ENCODE peak calls at places on chromosomes 7 and 10, in four cellular contexts. R is AG04449, Y is HCT116, A is nephron progenitor cell. J is an unnamed sample.

GRCh38 chr7:3138992-3139391 is 95.3 kb upstream of the CARD11 start:
- DNase-seq in A (no peak), R (no peak), Y (no peak), J (no peak)

GRCh38 chr10:106680061-106680460 is 484.4 kb downstream of the SORCS1 start:
- DNase-seq in Y (no peak), A (no peak), R (no peak), J (no peak)

GRCh38 chr10:8696746-8697145 is 642.3 kb downstream of the GATA3 start:
- DNase-seq in R (no peak), Y (no peak), A (no peak), J (no peak)

GRCh38 chr10:71725998-71726672 is 6.6 kb upstream of the C10orf105 start:
- DNase-seq in R (no peak), A (peak; percentile 48), Y (no peak), J (peak; percentile 33)

GRCh38 chr7:150400779-150401423 is 21.8 kb downstream of the ZNF775 start:
- DNase-seq in R (no peak), Y (no peak), A (no peak), J (no peak)

GRCh38 chr10:13984647-13985155 is 346.0 kb downstream of the FRMD4A start:
- DNase-seq in A (no peak), Y (no peak), R (peak; percentile 79), J (no peak)

GRCh38 chr10:49781247-49781646 is 19.1 kb upstream of the OGDHL start:
- DNase-seq in A (no peak), Y (no peak), R (no peak), J (no peak)

GRCh38 chr10:17951868-17952371 is at the start of gene SLC39A12:
- DNase-seq in Y (no peak), A (no peak), R (peak; percentile 9), J (no peak)

GRCh38 chr10:43879162-43879561 is 230.5 kb upstream of the ZNF32 start:
- DNase-seq in Y (no peak), R (no peak), A (no peak), J (no peak)

DNA sequence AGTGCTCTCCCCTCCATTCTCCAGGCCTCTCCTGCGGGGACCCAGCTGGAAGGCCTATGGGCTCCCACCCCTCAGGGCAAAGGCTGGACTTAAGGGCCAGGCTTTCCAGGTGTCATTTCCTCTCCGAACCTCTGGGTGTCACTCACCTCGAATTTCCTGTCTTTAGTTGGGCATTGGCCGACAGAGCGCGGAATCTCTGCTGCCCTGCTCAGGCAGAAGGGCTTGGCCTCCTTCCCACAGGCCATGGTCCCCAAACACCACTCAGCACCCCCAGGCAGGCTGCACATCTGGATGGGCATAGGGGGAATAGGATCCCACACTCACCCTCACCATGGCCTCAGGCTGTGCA is 212.9 kb downstream of the CCSER2 start:
- DNase-seq in Y (no peak), R (no peak), A (no peak), J (no peak)
- TF ChIP-seq CTCF in Y (peak; percentile 49), R (no peak), A (no peak), J (no peak)

GRCh38 chr7:108419961-108420360 is 36.3 kb downstream of the NRCAM start:
- DNase-seq in A (no peak), R (no peak), Y (no peak), J (no peak)
- TF ChIP-seq CTCF in A (no peak), R (no peak), Y (no peak), J (no peak)

DNA sequence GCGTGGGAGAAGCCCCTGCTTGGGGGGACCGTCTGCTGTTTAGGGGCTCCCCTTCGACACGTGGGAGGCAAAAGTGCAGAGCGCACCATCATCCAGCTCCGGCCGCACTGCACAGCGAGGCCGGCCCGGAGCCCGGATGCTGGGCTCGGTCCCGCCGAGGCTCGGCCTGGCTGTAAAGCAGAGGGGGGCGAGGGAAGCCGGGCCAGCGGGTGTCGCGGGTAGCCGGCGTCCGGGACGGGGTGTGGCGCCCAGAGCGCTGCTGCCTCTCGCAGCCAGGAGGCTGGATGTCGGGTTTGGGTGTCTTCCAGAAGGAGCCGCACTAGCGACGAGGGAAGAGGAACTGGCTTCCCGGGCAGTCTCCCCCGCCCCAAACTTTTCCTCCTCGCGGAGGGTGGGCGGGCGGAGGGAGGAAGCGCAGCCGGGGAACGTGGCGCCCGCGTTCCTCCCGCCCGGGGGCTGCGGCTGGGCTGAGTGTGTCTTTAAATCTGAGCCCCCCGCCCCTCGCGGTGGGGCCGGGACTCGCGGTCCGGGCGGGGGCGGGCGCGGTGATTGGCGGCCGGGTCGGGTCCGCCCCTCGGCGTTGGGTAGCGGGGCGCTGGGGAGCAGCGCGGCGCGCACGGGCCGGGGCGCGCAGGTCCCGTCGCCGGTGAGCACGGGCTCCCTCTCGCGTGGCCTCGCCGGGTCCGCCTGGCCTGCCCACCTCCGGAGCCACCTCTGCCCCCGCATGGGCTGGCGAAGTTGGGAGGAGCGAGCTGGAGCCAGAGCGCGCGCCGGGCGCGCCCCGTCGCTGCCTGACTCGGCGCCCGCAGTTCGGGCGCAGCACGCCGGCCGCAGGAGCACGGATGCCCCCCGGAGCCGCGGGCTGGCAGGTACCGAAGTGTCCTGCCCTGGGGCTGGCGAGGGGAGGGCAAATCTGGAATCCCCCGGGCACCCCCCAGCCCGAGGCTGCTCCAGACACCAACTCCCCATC is at the start of gene PALD1:
- DNase-seq in Y (peak; percentile 48), R (no peak), A (peak; percentile 81), J (peak; percentile 49)
- TF ChIP-seq CTCF in Y (no peak), R (peak; percentile 3), A (no peak), J (peak; percentile 38)

GRCh38 chr7:18123508-18124239 is 96.0 kb upstream of the PRPS1L1 start:
- DNase-seq in A (no peak), Y (no peak), R (no peak), J (no peak)
- TF ChIP-seq CTCF in A (no peak), Y (no peak), R (no peak), J (no peak)

GRCh38 chr10:124539935-124540641 is 78.5 kb downstream of the LHPP start:
- DNase-seq in R (no peak), A (peak; percentile 82), Y (no peak), J (peak; percentile 77)
- TF ChIP-seq CTCF in R (peak; percentile 84), A (peak; percentile 75), Y (peak; percentile 53), J (peak; percentile 79)

GRCh38 chr7:47502240-47502877 is 79.6 kb downstream of the TNS3 start:
- DNase-seq in Y (no peak), A (no peak), R (no peak), J (no peak)
- TF ChIP-seq CTCF in Y (no peak), A (no peak), R (no peak), J (no peak)

DNA sequence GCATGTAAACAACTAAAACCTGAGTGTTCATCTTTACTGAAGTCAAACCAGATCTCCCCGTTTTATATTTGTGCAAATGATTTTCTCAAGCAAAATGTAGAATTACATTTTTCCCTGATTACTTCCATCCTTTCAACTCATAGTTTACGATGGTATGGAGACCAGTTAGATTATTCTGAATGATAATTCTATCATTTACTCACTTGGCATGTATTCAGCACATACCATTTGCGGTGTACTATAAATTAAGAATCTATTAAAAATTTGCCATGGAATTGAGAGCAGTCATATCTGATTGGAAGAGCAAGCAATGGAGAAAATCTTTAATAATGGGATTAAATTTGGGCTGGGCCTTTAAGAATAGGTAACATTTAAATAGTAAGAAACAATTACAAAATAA is 22.4 kb downstream of the DNAJC1 start:
- DNase-seq in A (no peak), Y (no peak), R (no peak), J (no peak)
- TF ChIP-seq CTCF in A (no peak), Y (no peak), R (no peak), J (no peak)

DNA sequence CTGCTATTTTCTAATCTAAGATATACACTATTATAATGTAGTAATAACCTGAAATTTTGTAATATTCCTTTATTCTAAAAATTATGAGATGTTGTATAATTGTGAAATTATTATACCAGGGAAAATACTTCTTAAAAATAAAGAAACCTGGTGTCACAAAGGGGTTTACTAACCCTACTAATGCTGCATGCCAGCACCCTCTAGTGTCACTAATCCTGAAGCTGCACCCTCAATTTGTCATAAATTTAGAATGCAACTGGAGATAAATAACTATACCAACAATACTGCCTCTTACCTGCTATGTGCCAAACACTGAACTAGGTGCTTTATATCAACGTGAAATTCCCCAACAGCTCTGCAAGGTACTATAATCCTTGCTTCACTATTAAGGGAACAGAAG is 30.8 kb downstream of the TM9SF3 start:
- DNase-seq in R (no peak), A (no peak), Y (no peak), J (no peak)
- TF ChIP-seq CTCF in R (peak; percentile 16), A (peak; percentile 56), Y (peak; percentile 56), J (peak; percentile 64)